ENCODE peak calls at places on chromosomes 1 and 21, in eight cellular contexts. One of them, this sample, is unnamed. For H3K9me3, the result is how much of the 10 kb centered on the place peaks cover.

GRCh38 chr1:8194481-8195227 is 123.3 kb upstream of the SLC45A1 start:
- DNase-seq in aorta: peak
- DNase-seq in NT2/D1: no peak
- DNase-seq in right lobe of liver: no peak
- DNase-seq in GM23248: peak
- DNase-seq in lower lobe of right lung: no peak
- DNase-seq in adrenal gland: no peak
- DNase-seq in heart left ventricle: no peak
- DNase-seq in this sample: peak

GRCh38 chr1:241253491-241253890 is 103.5 kb downstream of the RGS7 start:
- DNase-seq in aorta: no peak
- DNase-seq in NT2/D1: no peak
- DNase-seq in right lobe of liver: no peak
- DNase-seq in GM23248: no peak
- DNase-seq in lower lobe of right lung: no peak
- DNase-seq in adrenal gland: no peak
- DNase-seq in heart left ventricle: no peak
- DNase-seq in this sample: no peak

GRCh38 chr21:44779417-44780139 is 22.0 kb downstream of the UBE2G2 start:
- DNase-seq in aorta: no peak
- DNase-seq in NT2/D1: no peak
- DNase-seq in right lobe of liver: no peak
- DNase-seq in GM23248: no peak
- DNase-seq in lower lobe of right lung: no peak
- DNase-seq in adrenal gland: no peak
- DNase-seq in heart left ventricle: no peak
- DNase-seq in this sample: no peak

GRCh38 chr1:168004531-168004930 is 67.7 kb upstream of the MPC2 start:
- DNase-seq in aorta: no peak
- DNase-seq in NT2/D1: no peak
- DNase-seq in right lobe of liver: no peak
- DNase-seq in GM23248: no peak
- DNase-seq in lower lobe of right lung: no peak
- DNase-seq in adrenal gland: no peak
- DNase-seq in heart left ventricle: no peak
- DNase-seq in this sample: no peak

GRCh38 chr1:32759997-32760623 is 57.0 kb downstream of the YARS1 start:
- DNase-seq in aorta: no peak
- DNase-seq in NT2/D1: peak
- DNase-seq in right lobe of liver: peak
- DNase-seq in GM23248: no peak
- DNase-seq in lower lobe of right lung: peak
- DNase-seq in adrenal gland: peak
- DNase-seq in heart left ventricle: no peak
- DNase-seq in this sample: peak

GRCh38 chr1:103576065-103576464 is 4.7 kb downstream of the AMY2B start:
- DNase-seq in aorta: no peak
- DNase-seq in NT2/D1: no peak
- DNase-seq in right lobe of liver: no peak
- DNase-seq in GM23248: peak
- DNase-seq in lower lobe of right lung: no peak
- DNase-seq in adrenal gland: no peak
- DNase-seq in heart left ventricle: no peak
- DNase-seq in this sample: no peak

GRCh38 chr1:230502996-230503395 is 76.9 kb upstream of the PGBD5 start:
- DNase-seq in aorta: no peak
- DNase-seq in NT2/D1: no peak
- DNase-seq in right lobe of liver: no peak
- DNase-seq in GM23248: no peak
- DNase-seq in lower lobe of right lung: no peak
- DNase-seq in adrenal gland: no peak
- DNase-seq in heart left ventricle: no peak
- DNase-seq in this sample: no peak

GRCh38 chr1:228109073-228109961 is at the start of gene MRPL55:
- DNase-seq in aorta: peak
- DNase-seq in NT2/D1: peak
- DNase-seq in right lobe of liver: peak
- DNase-seq in GM23248: peak
- DNase-seq in lower lobe of right lung: peak
- DNase-seq in adrenal gland: peak
- DNase-seq in heart left ventricle: peak
- DNase-seq in this sample: peak

GRCh38 chr1:177425241-177425640 is 254.5 kb downstream of the BRINP2 start:
- DNase-seq in aorta: no peak
- DNase-seq in NT2/D1: no peak
- DNase-seq in right lobe of liver: no peak
- DNase-seq in GM23248: peak
- DNase-seq in lower lobe of right lung: no peak
- DNase-seq in adrenal gland: no peak
- DNase-seq in heart left ventricle: no peak
- DNase-seq in this sample: no peak

GRCh38 chr1:27358928-27359313 is 7.8 kb downstream of the MAP3K6 start:
- DNase-seq in aorta: no peak
- DNase-seq in NT2/D1: no peak
- DNase-seq in right lobe of liver: no peak
- DNase-seq in GM23248: no peak
- DNase-seq in lower lobe of right lung: no peak
- DNase-seq in adrenal gland: no peak
- DNase-seq in heart left ventricle: no peak
- DNase-seq in this sample: no peak

GRCh38 chr1:2272686-2273400 is 44.7 kb downstream of the SKI start:
- DNase-seq in aorta: no peak
- DNase-seq in NT2/D1: no peak
- DNase-seq in right lobe of liver: no peak
- DNase-seq in GM23248: no peak
- DNase-seq in lower lobe of right lung: peak
- DNase-seq in adrenal gland: no peak
- DNase-seq in heart left ventricle: no peak
- DNase-seq in this sample: peak

GRCh38 chr21:20419780-20420179 is 578.4 kb upstream of the NCAM2 start:
- DNase-seq in aorta: no peak
- DNase-seq in NT2/D1: no peak
- DNase-seq in right lobe of liver: no peak
- DNase-seq in GM23248: no peak
- DNase-seq in lower lobe of right lung: no peak
- DNase-seq in adrenal gland: no peak
- DNase-seq in heart left ventricle: no peak
- DNase-seq in this sample: no peak

GRCh38 chr1:54384921-54385726 is 21.1 kb downstream of the SSBP3 start:
- DNase-seq in aorta: no peak
- DNase-seq in NT2/D1: no peak
- DNase-seq in right lobe of liver: no peak
- DNase-seq in GM23248: peak
- DNase-seq in lower lobe of right lung: no peak
- DNase-seq in adrenal gland: peak
- DNase-seq in heart left ventricle: no peak
- DNase-seq in this sample: no peak

GRCh38 chr1:179263121-179263520 is 30.5 kb upstream of the SOAT1 start:
- DNase-seq in aorta: no peak
- DNase-seq in NT2/D1: no peak
- DNase-seq in right lobe of liver: no peak
- DNase-seq in GM23248: no peak
- DNase-seq in lower lobe of right lung: no peak
- DNase-seq in adrenal gland: no peak
- DNase-seq in heart left ventricle: no peak
- DNase-seq in this sample: no peak

GRCh38 chr1:39266269-39266668 is 61.8 kb downstream of the MACF1 start:
- DNase-seq in aorta: no peak
- DNase-seq in NT2/D1: peak
- DNase-seq in right lobe of liver: no peak
- DNase-seq in GM23248: peak
- DNase-seq in lower lobe of right lung: no peak
- DNase-seq in adrenal gland: no peak
- DNase-seq in heart left ventricle: no peak
- DNase-seq in this sample: no peak

DNA sequence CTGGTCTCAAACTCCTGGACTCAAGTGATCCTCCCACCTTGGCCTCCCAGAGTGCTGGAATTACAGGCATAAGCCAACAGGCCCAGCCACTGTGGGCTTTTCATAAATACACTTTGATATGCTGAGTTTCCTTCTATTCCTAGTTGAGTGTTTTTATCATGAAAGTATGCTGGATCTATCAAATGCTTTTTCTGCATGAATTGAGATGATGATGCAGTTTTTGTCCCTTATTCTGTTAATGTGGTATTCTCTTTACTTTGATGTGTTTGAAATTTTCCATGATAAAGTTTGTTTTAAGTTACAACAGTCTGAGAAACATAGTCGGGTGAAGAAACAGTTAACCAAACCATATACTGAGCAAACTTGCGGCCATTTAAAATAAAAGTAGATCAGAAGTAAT is 24.1 kb downstream of the RNF115 start:
- DNase-seq in aorta: no peak
- DNase-seq in NT2/D1: no peak
- DNase-seq in right lobe of liver: no peak
- DNase-seq in GM23248: no peak
- DNase-seq in lower lobe of right lung: no peak
- DNase-seq in adrenal gland: no peak
- DNase-seq in heart left ventricle: no peak
- DNase-seq in this sample: no peak
- H3K9me3 ChIP-seq in aorta: under half
- H3K9me3 ChIP-seq in NT2/D1: under half
- H3K9me3 ChIP-seq in right lobe of liver: under half
- H3K9me3 ChIP-seq in GM23248: under half
- H3K9me3 ChIP-seq in lower lobe of right lung: under half
- H3K9me3 ChIP-seq in adrenal gland: under half
- H3K9me3 ChIP-seq in heart left ventricle: under half
- H3K9me3 ChIP-seq in this sample: under half

DNA sequence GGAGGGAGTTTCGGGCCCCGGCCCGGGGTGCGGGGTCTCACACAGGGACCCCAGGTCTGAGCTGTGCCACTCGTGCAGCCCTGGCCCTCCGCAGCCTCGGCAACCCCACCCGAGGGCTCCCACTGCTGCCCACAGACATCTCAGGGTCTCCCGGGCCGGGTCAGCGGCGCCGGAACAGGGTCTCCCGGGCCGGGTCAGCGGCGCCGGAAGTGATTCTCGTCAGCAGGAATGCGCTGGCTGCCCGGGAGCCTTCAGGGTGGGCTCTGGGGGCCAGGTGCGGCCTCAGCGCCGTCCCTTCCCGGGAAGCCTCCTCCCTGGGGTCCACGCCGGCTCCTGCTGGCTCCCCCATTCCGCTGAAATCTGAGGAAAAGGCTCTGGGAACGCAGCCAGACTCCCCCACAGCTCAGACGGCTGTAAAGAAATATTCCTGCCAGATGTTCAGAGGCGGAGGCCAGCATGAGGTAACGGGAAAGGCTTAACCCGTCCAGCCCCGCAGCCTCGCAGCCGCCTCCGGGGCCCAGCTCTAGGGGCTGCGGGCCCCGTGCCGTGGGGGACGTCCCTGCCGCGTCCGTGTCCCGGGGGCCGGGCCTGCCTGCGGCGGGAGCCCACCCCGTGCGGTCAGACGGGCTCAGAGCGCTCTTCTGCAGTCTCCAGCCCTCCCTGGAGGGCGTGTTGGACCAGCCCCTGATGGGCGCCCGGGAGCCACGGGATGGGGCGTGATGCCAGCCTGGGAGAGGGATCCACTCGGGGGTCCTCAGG is 8.7 kb upstream of the COL6A1 start:
- DNase-seq in aorta: peak
- DNase-seq in NT2/D1: no peak
- DNase-seq in right lobe of liver: no peak
- DNase-seq in GM23248: peak
- DNase-seq in lower lobe of right lung: peak
- DNase-seq in adrenal gland: peak
- DNase-seq in heart left ventricle: peak
- DNase-seq in this sample: peak
- H3K4me3 ChIP-seq in aorta: peak
- H3K4me3 ChIP-seq in NT2/D1: peak
- H3K4me3 ChIP-seq in right lobe of liver: peak
- H3K4me3 ChIP-seq in GM23248: peak
- H3K4me3 ChIP-seq in lower lobe of right lung: peak
- H3K4me3 ChIP-seq in adrenal gland: peak
- H3K4me3 ChIP-seq in heart left ventricle: peak
- H3K4me3 ChIP-seq in this sample: peak

DNA sequence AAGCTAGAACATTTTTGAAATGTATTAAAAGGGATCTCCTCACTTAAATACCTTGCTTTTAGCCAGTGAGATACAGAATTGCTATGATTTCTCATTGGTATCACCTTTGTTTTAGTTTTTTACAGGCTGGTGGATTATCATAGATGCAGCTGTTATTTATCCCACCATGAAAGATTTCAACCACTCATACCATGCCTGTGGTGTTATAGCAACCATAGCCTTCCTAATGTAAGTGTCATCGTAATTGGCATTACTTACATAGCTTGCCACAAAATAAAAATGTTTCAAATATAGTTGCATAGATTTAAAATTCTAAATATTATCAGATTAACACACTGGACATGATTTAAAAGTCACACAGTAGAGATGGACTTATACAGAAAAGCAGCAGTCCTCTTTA is 4.7 kb downstream of the TMEM50A start:
- DNase-seq in aorta: no peak
- DNase-seq in NT2/D1: no peak
- DNase-seq in right lobe of liver: no peak
- DNase-seq in GM23248: peak
- DNase-seq in lower lobe of right lung: no peak
- DNase-seq in adrenal gland: no peak
- DNase-seq in heart left ventricle: no peak
- DNase-seq in this sample: no peak
- H3K9me3 ChIP-seq in aorta: under half
- H3K9me3 ChIP-seq in NT2/D1: under half
- H3K9me3 ChIP-seq in right lobe of liver: under half
- H3K9me3 ChIP-seq in GM23248: under half
- H3K9me3 ChIP-seq in lower lobe of right lung: under half
- H3K9me3 ChIP-seq in adrenal gland: under half
- H3K9me3 ChIP-seq in heart left ventricle: under half
- H3K9me3 ChIP-seq in this sample: under half

DNA sequence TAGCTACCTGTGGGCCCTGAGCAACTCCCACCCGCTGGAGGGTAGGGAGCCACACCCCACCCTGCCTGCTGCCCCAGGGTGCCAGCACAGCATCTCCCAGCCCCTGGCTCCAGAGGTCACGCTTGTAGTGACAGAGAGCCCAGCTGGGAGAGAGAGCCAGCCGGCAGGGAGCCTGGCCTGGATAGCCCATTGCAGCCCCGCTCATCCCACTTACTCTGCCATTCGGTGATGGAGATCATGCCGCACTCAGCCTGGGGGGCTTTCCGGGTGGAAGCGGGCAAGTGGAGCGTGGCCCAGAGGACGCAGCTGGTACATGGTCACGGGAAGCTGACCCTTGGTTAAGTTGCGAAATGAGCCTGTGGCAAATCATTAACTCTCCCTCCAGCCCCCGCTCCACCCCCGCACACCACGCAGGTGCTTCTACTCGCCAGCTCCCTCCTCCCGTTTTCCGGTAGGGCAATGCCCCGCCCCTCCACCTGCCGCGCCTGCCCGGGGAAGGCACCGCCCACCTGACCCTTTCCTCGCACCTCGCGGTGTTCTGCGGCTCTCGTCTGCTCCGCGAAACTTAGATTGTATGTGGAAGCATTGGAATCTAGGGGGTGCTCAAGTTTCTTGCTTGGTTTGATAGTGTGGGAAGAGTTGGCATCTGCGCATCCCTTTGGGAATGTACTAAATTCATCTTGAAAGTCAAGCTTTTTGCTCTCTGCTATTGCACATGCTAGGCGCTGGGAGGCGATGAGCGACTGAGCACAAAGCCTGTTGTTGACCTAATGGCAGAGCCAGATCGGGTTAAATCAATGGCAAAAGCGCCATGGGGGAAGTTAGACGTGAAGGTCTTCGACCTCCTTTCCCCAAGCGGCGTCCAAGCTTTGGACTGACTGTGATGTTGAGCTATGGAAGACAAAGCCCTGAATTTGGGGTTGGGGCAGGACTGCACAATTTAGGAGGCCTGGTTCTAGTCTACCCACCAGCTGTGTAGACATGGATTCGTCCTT is at the start of gene GOLT1A:
- DNase-seq in aorta: peak
- DNase-seq in NT2/D1: peak
- DNase-seq in right lobe of liver: peak
- DNase-seq in GM23248: peak
- DNase-seq in lower lobe of right lung: peak
- DNase-seq in adrenal gland: peak
- DNase-seq in heart left ventricle: peak
- DNase-seq in this sample: peak
- H3K4me3 ChIP-seq in aorta: no peak
- H3K4me3 ChIP-seq in NT2/D1: no peak
- H3K4me3 ChIP-seq in right lobe of liver: peak
- H3K4me3 ChIP-seq in GM23248: peak
- H3K4me3 ChIP-seq in lower lobe of right lung: peak
- H3K4me3 ChIP-seq in adrenal gland: peak
- H3K4me3 ChIP-seq in heart left ventricle: no peak
- H3K4me3 ChIP-seq in this sample: peak

This sample was measured in kidney.